ENCODE peak calls at places on chromosomes 12 and 14, in five cellular contexts. A is COR-L47, C is H7, F is lower leg skin, I is NCI-H2081. Q is an unnamed sample.

GRCh38 chr12:1205512-1206060 is 214.6 kb downstream of the ERC1 start:
- DNase-seq in A (no peak), C (no peak), F (no peak), I (no peak), Q (no peak)

GRCh38 chr12:51371295-51371953 is 19.8 kb downstream of the GALNT6 start:
- DNase-seq in A (no peak), C (peak), F (no peak), I (no peak), Q (no peak)

GRCh38 chr12:110666892-110667291 is 22.0 kb downstream of the HVCN1 start:
- DNase-seq in A (no peak), C (no peak), F (no peak), I (no peak), Q (no peak)

GRCh38 chr14:64235652-64236640 is 58.2 kb downstream of the ESR2 start:
- DNase-seq in A (no peak), C (no peak), F (no peak), I (no peak), Q (no peak)

GRCh38 chr12:74602881-74603523 is 65.4 kb downstream of the ATXN7L3B start:
- DNase-seq in A (no peak), C (no peak), F (no peak), I (no peak), Q (no peak)

GRCh38 chr12:54658306-54659264 is 10.4 kb upstream of the DCD start:
- DNase-seq in A (no peak), C (peak), F (no peak), I (peak), Q (peak)

GRCh38 chr12:2341871-2342270 is 289.1 kb downstream of the CACNA1C start:
- DNase-seq in A (no peak), C (no peak), F (no peak), I (no peak), Q (no peak)

GRCh38 chr12:116604883-116605641 is 45.9 kb downstream of the MAP1LC3B2 start:
- DNase-seq in A (no peak), C (no peak), F (peak), I (no peak), Q (no peak)

GRCh38 chr12:88472248-88472647 is 108.0 kb downstream of the KITLG start:
- DNase-seq in A (no peak), C (no peak), F (no peak), I (no peak), Q (no peak)

GRCh38 chr14:29321646-29322045 is 555.1 kb downstream of the FOXG1 start:
- DNase-seq in A (no peak), C (no peak), F (no peak), I (no peak), Q (no peak)

GRCh38 chr12:79841248-79841877 is 93.5 kb downstream of the PPP1R12A start:
- DNase-seq in A (no peak), C (no peak), F (no peak), I (no peak), Q (no peak)

GRCh38 chr12:27667540-27667939 is 28.7 kb upstream of the REP15 start:
- DNase-seq in A (no peak), C (no peak), F (no peak), I (no peak), Q (no peak)

GRCh38 chr14:44339256-44339655 is 167.8 kb downstream of the FSCB start:
- DNase-seq in A (no peak), C (no peak), F (no peak), I (no peak), Q (no peak)

GRCh38 chr12:100671396-100672074 is 98.1 kb downstream of the GAS2L3 start:
- DNase-seq in A (no peak), C (peak), F (no peak), I (no peak), Q (no peak)

GRCh38 chr14:68535404-68536024 is 257.4 kb downstream of the ZFP36L1 start:
- DNase-seq in A (no peak), C (no peak), F (no peak), I (no peak), Q (no peak)

GRCh38 chr12:19792028-19792427 is 352.7 kb downstream of the AEBP2 start:
- DNase-seq in A (no peak), C (no peak), F (no peak), I (no peak), Q (no peak)

GRCh38 chr14:30296956-30297405 is 262.0 kb upstream of the G2E3 start:
- DNase-seq in A (no peak), C (no peak), F (no peak), I (no peak), Q (no peak)

GRCh38 chr12:47382305-47382704 is 302.5 kb upstream of the AMIGO2 start:
- DNase-seq in A (no peak), C (no peak), F (no peak), I (no peak), Q (no peak)

GRCh38 chr14:68364823-68365222 is 428.0 kb downstream of the ZFP36L1 start:
- DNase-seq in A (no peak), C (no peak), F (no peak), I (no peak), Q (no peak)

GRCh38 chr14:34365309-34365915 is 96.6 kb downstream of the SPTSSA start:
- DNase-seq in A (peak), C (no peak), F (no peak), I (no peak), Q (no peak)

GRCh38 chr12:52657305-52657902 is 5.4 kb upstream of the KRT2 start:
- DNase-seq in A (no peak), C (no peak), F (no peak), I (no peak), Q (no peak)